ENCODE peak calls at places on chromosomes 13 and 19, in seven cellular contexts. W is IMR-90, A is hepatocyte, B is uterus, G is psoas muscle, F is transverse colon, Q is heart left ventricle. R is an unnamed sample. For H3K9me3, the result is how much of the 10 kb centered on the place peaks cover.

GRCh38 chr13:26460652-26461051 is 96.8 kb upstream of the WASF3 start:
- DNase-seq in W (peak), A (no peak), B (peak), G (peak), F (no peak), Q (peak), R (no peak)

GRCh38 chr13:105442941-105443340 is 1092.5 kb downstream of the EFNB2 start:
- DNase-seq in W (peak), A (peak), B (no peak), G (no peak), F (no peak), Q (no peak), R (peak)

GRCh38 chr13:50344717-50345116 is 329.5 kb downstream of the KCNRG start:
- DNase-seq in W (no peak), A (no peak), B (no peak), G (no peak), F (no peak), Q (no peak), R (no peak)

GRCh38 chr19:582497-583197 is 7.0 kb upstream of the HCN2 start:
- DNase-seq in W (peak), A (no peak), B (no peak), G (no peak), F (no peak), Q (peak), R (no peak)

GRCh38 chr13:111610077-111610476 is 289.6 kb downstream of the TEX29 start:
- DNase-seq in W (no peak), A (no peak), B (no peak), G (no peak), F (no peak), Q (no peak), R (no peak)

GRCh38 chr19:40217921-40218890 is at the start of gene TTC9B:
- DNase-seq in W (no peak), A (peak), B (no peak), G (no peak), F (no peak), Q (peak), R (no peak)

GRCh38 chr13:87820221-87820620 is 149.1 kb downstream of the SLITRK5 start:
- DNase-seq in W (no peak), A (no peak), B (no peak), G (no peak), F (no peak), Q (no peak), R (no peak)

GRCh38 chr13:72463561-72463960 is 263.9 kb downstream of the MZT1 start:
- DNase-seq in W (no peak), A (peak), B (no peak), G (no peak), F (peak), Q (no peak), R (no peak)

GRCh38 chr13:97113231-97114001 is 108.7 kb upstream of the MBNL2 start:
- DNase-seq in W (no peak), A (peak), B (peak), G (no peak), F (no peak), Q (no peak), R (no peak)

GRCh38 chr19:37867831-37868230 is 38.6 kb downstream of the WDR87 start:
- DNase-seq in W (peak), A (peak), B (no peak), G (no peak), F (no peak), Q (no peak), R (peak)

GRCh38 chr19:16070366-16070990 is 5.8 kb upstream of the TPM4 start:
- DNase-seq in W (no peak), A (no peak), B (no peak), G (peak), F (peak), Q (peak), R (no peak)

GRCh38 chr19:46983097-46983496 is 36.5 kb upstream of the NPAS1 start:
- DNase-seq in W (no peak), A (no peak), B (no peak), G (no peak), F (no peak), Q (no peak), R (no peak)

GRCh38 chr19:39498262-39499081 is at the start of gene DLL3:
- DNase-seq in W (peak), A (peak), B (no peak), G (no peak), F (no peak), Q (no peak), R (no peak)

GRCh38 chr19:28737021-28737525 is 475.9 kb downstream of the UQCRFS1 start:
- DNase-seq in W (peak), A (peak), B (no peak), G (no peak), F (no peak), Q (no peak), R (peak)

GRCh38 chr13:30339721-30340366 is 32.5 kb upstream of the KATNAL1 start:
- DNase-seq in W (no peak), A (no peak), B (peak), G (no peak), F (no peak), Q (no peak), R (no peak)

GRCh38 chr13:73849292-73849691 is 284.9 kb downstream of the KLF12 start:
- DNase-seq in W (peak), A (peak), B (no peak), G (no peak), F (peak), Q (no peak), R (no peak)

GRCh38 chr13:95629071-95629470 is 15.4 kb downstream of the DZIP1 start:
- DNase-seq in W (no peak), A (no peak), B (no peak), G (no peak), F (no peak), Q (no peak), R (no peak)

GRCh38 chr13:79988573-79988972 is 352.4 kb downstream of the SPRY2 start:
- DNase-seq in W (peak), A (peak), B (no peak), G (no peak), F (peak), Q (no peak), R (no peak)

GRCh38 chr13:94968040-94968756 is 255.9 kb upstream of the SOX21 start:
- DNase-seq in W (no peak), A (peak), B (no peak), G (no peak), F (no peak), Q (no peak), R (no peak)

GRCh38 chr13:51802601-51803000 is 1.4 kb downstream of the DHRS12 start:
- DNase-seq in W (no peak), A (no peak), B (no peak), G (no peak), F (no peak), Q (no peak), R (no peak)

GRCh38 chr19:5593245-5593962 is 25.7 kb upstream of the TINCR start:
- DNase-seq in W (no peak), A (no peak), B (no peak), G (peak), F (no peak), Q (no peak), R (no peak)

GRCh38 chr19:48385461-48386087 is 5.8 kb downstream of the KDELR1 start:
- DNase-seq in W (no peak), A (no peak), B (no peak), G (no peak), F (peak), Q (no peak), R (no peak)

GRCh38 chr19:48386981-48387380 is 4.4 kb downstream of the KDELR1 start:
- DNase-seq in W (no peak), A (no peak), B (no peak), G (no peak), F (no peak), Q (no peak), R (no peak)

GRCh38 chr19:48378194-48378570 is 13.2 kb downstream of the KDELR1 start:
- DNase-seq in W (no peak), A (no peak), B (no peak), G (no peak), F (no peak), Q (no peak), R (no peak)

GRCh38 chr19:48379058-48379457 is 12.3 kb downstream of the KDELR1 start:
- DNase-seq in W (no peak), A (no peak), B (no peak), G (no peak), F (no peak), Q (no peak), R (no peak)

DNA sequence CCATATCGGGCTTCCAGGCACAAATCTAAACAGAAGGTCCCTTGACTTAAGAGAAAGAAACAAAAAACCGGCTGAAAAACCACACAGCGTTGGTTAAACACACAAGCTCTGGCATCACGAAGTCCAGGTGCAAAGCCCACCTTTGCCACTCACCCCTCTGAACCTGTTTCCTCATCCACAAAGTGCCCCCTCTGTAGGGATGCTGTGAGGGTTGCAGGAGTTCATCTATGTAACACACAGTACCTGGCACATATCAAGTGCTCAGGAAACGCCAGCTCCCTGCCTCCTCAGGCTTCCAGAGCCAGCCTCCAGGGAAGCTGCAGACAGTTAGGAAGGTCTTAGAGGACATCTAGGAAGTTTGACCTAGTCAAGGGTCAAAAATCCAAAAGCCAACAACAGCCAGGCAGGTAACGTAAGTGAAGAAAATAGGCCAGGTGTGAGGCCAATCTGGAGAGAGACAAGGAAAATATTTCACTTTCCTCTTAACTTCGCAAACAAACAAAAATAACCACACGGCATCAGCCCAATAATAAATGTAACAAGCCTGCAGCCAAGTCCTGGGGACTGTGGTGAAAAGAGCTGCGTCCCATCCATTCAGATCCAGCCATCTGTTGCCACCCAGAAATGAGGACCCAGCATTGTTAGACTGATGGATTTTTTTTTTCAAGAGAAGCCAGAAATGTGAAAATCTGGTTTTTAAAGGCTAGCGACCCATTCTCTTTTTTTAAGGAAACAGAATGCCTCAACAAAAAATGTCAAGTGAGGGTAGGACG is 10.0 kb downstream of the KDELR1 start:
- DNase-seq in W (no peak), A (no peak), B (no peak), G (no peak), F (no peak), Q (no peak), R (no peak)
- TF ChIP-seq CTCF in W (no peak), A (no peak), B (no peak), G (no peak), F (no peak), Q (no peak), R (no peak)

GRCh38 chr19:3048190-3048533 is 14.1 kb downstream of the TLE5 start:
- DNase-seq in W (no peak), A (no peak), B (no peak), G (no peak), F (no peak), Q (no peak), R (no peak)
- H3K27ac ChIP-seq in W (no peak), A (peak), B (peak), G (peak), F (peak), Q (peak), R (no peak)

GRCh38 chr13:29230446-29230845 is 365.0 kb downstream of the SLC7A1 start:
- DNase-seq in W (no peak), A (no peak), B (no peak), G (no peak), F (no peak), Q (no peak), R (no peak)
- H3K9me3 ChIP-seq in W (under half), A (under half), B (under half), G (under half), F (under half), Q (under half), R (under half)

DNA sequence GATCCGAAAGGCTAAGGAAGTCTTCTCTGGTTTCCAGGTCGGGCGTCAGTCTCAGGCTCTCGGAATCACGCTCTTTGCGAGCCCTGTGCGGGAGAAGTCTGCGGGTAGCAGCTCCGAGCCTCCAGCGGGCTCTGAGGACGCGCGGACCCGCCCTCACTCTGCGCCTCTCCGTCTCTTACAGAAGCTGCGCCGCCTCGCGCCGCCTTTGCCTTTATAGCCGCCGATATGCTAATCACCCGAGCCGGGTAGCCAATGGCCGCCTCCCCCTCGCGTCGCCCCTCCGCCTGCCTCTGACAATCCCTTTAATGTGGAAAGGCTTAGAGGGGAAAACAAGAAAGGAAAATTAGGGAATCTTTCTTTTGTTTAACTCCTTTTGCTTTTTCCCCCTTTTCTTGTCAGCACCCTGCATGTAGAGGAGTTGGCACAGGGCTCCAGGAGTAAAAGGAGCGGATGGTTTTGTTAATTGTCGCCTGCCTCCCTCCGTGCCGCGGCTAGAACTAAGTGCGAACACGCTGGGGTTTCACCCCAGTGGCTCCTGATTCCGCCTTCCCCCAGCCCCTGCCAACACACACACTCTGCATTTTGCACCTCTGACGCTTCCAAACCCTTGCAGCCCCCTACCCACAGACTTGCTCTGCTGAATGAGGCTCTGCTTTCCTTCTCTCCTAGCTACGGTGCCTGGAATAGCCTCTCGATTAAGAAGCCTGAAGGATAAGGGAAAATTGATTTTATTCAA is at the start of gene PCDH8:
- DNase-seq in W (no peak), A (peak), B (no peak), G (no peak), F (no peak), Q (no peak), R (no peak)
- TF ChIP-seq CTCF in W (no peak), A (no peak), B (no peak), G (no peak), F (no peak), Q (no peak), R (no peak)